ENCODE peak calls at places on chromosome 13, in ten cellular contexts. One of them, this sample, is unnamed. For H3K4me1, the result is how much of the 10 kb centered on the place peaks cover.

GRCh38 chr13:75357576-75358295 is 124.2 kb downstream of the TBC1D4 start:
- DNase-seq in ascending aorta: no peak
- DNase-seq in IMR-90: peak
- DNase-seq in gastrocnemius medialis: no peak
- DNase-seq in ovary: no peak
- DNase-seq in heart right ventricle: no peak
- DNase-seq in body of pancreas: peak
- DNase-seq in uterus: no peak
- DNase-seq in left ventricle myocardium inferior: no peak
- DNase-seq in psoas muscle: no peak
- DNase-seq in this sample: no peak

GRCh38 chr13:105655046-105655445 is 880.4 kb downstream of the EFNB2 start:
- DNase-seq in IMR-90: peak
- DNase-seq in body of pancreas: no peak
- DNase-seq in left ventricle myocardium inferior: no peak
- DNase-seq in heart right ventricle: no peak
- DNase-seq in gastrocnemius medialis: no peak
- DNase-seq in ascending aorta: no peak
- DNase-seq in uterus: no peak
- DNase-seq in ovary: no peak
- DNase-seq in psoas muscle: no peak
- DNase-seq in this sample: no peak

GRCh38 chr13:35472308-35473008 is 4.0 kb downstream of the MAB21L1 start:
- DNase-seq in psoas muscle: peak
- DNase-seq in left ventricle myocardium inferior: no peak
- DNase-seq in body of pancreas: no peak
- DNase-seq in ovary: no peak
- DNase-seq in heart right ventricle: no peak
- DNase-seq in ascending aorta: no peak
- DNase-seq in uterus: no peak
- DNase-seq in IMR-90: no peak
- DNase-seq in gastrocnemius medialis: peak
- DNase-seq in this sample: peak

GRCh38 chr13:42747399-42747873 is 33.9 kb upstream of the FAM216B start:
- DNase-seq in uterus: no peak
- DNase-seq in left ventricle myocardium inferior: no peak
- DNase-seq in body of pancreas: no peak
- DNase-seq in IMR-90: peak
- DNase-seq in psoas muscle: no peak
- DNase-seq in gastrocnemius medialis: no peak
- DNase-seq in heart right ventricle: no peak
- DNase-seq in ascending aorta: no peak
- DNase-seq in ovary: no peak
- DNase-seq in this sample: no peak

GRCh38 chr13:95229855-95230254 is 71.4 kb downstream of the ABCC4 start:
- DNase-seq in psoas muscle: no peak
- DNase-seq in ovary: no peak
- DNase-seq in body of pancreas: no peak
- DNase-seq in ascending aorta: no peak
- DNase-seq in left ventricle myocardium inferior: no peak
- DNase-seq in uterus: no peak
- DNase-seq in heart right ventricle: no peak
- DNase-seq in gastrocnemius medialis: no peak
- DNase-seq in IMR-90: no peak
- DNase-seq in this sample: no peak

GRCh38 chr13:30107536-30108136 is 199.7 kb downstream of the KATNAL1 start:
- DNase-seq in left ventricle myocardium inferior: no peak
- DNase-seq in gastrocnemius medialis: no peak
- DNase-seq in IMR-90: peak
- DNase-seq in uterus: no peak
- DNase-seq in heart right ventricle: no peak
- DNase-seq in ovary: no peak
- DNase-seq in psoas muscle: no peak
- DNase-seq in body of pancreas: no peak
- DNase-seq in ascending aorta: no peak
- DNase-seq in this sample: no peak

GRCh38 chr13:49859568-49859967 is 67.1 kb upstream of the KPNA3 start:
- DNase-seq in ascending aorta: no peak
- DNase-seq in IMR-90: peak
- DNase-seq in gastrocnemius medialis: no peak
- DNase-seq in left ventricle myocardium inferior: no peak
- DNase-seq in psoas muscle: no peak
- DNase-seq in ovary: no peak
- DNase-seq in uterus: no peak
- DNase-seq in body of pancreas: no peak
- DNase-seq in heart right ventricle: no peak
- DNase-seq in this sample: no peak

GRCh38 chr13:49635599-49636433 is 7.5 kb downstream of the ARL11 start:
- DNase-seq in ovary: no peak
- DNase-seq in left ventricle myocardium inferior: no peak
- DNase-seq in gastrocnemius medialis: no peak
- DNase-seq in psoas muscle: no peak
- DNase-seq in ascending aorta: no peak
- DNase-seq in IMR-90: peak
- DNase-seq in body of pancreas: peak
- DNase-seq in uterus: no peak
- DNase-seq in heart right ventricle: no peak
- DNase-seq in this sample: no peak

GRCh38 chr13:27182844-27183497 is 11.4 kb upstream of the USP12 start:
- DNase-seq in gastrocnemius medialis: peak
- DNase-seq in psoas muscle: peak
- DNase-seq in ascending aorta: peak
- DNase-seq in left ventricle myocardium inferior: peak
- DNase-seq in IMR-90: peak
- DNase-seq in body of pancreas: peak
- DNase-seq in ovary: no peak
- DNase-seq in heart right ventricle: peak
- DNase-seq in uterus: peak
- DNase-seq in this sample: peak

GRCh38 chr13:45482571-45483173 is 17.9 kb downstream of the COG3 start:
- DNase-seq in uterus: no peak
- DNase-seq in psoas muscle: no peak
- DNase-seq in gastrocnemius medialis: no peak
- DNase-seq in heart right ventricle: no peak
- DNase-seq in ovary: no peak
- DNase-seq in left ventricle myocardium inferior: no peak
- DNase-seq in body of pancreas: no peak
- DNase-seq in ascending aorta: no peak
- DNase-seq in IMR-90: peak
- DNase-seq in this sample: no peak

GRCh38 chr13:74009100-74009668 is 125.0 kb downstream of the KLF12 start:
- DNase-seq in ovary: no peak
- DNase-seq in left ventricle myocardium inferior: no peak
- DNase-seq in gastrocnemius medialis: no peak
- DNase-seq in psoas muscle: no peak
- DNase-seq in uterus: no peak
- DNase-seq in heart right ventricle: no peak
- DNase-seq in body of pancreas: no peak
- DNase-seq in IMR-90: no peak
- DNase-seq in ascending aorta: no peak
- DNase-seq in this sample: no peak

GRCh38 chr13:68551701-68552522 is 1321.8 kb upstream of the PCDH9 start:
- DNase-seq in psoas muscle: no peak
- DNase-seq in left ventricle myocardium inferior: no peak
- DNase-seq in body of pancreas: no peak
- DNase-seq in ascending aorta: no peak
- DNase-seq in IMR-90: no peak
- DNase-seq in gastrocnemius medialis: no peak
- DNase-seq in ovary: no peak
- DNase-seq in heart right ventricle: no peak
- DNase-seq in uterus: no peak
- DNase-seq in this sample: no peak

GRCh38 chr13:95349267-95349666 is 48.0 kb upstream of the ABCC4 start:
- DNase-seq in IMR-90: peak
- DNase-seq in ascending aorta: no peak
- DNase-seq in heart right ventricle: no peak
- DNase-seq in ovary: no peak
- DNase-seq in uterus: no peak
- DNase-seq in body of pancreas: no peak
- DNase-seq in psoas muscle: no peak
- DNase-seq in gastrocnemius medialis: no peak
- DNase-seq in left ventricle myocardium inferior: no peak
- DNase-seq in this sample: no peak

GRCh38 chr13:53174550-53174949 is 145.9 kb downstream of the OLFM4 start:
- DNase-seq in gastrocnemius medialis: no peak
- DNase-seq in body of pancreas: no peak
- DNase-seq in ovary: no peak
- DNase-seq in ascending aorta: no peak
- DNase-seq in psoas muscle: no peak
- DNase-seq in IMR-90: no peak
- DNase-seq in uterus: peak
- DNase-seq in heart right ventricle: no peak
- DNase-seq in left ventricle myocardium inferior: no peak
- DNase-seq in this sample: no peak

GRCh38 chr13:79810671-79811070 is 329.7 kb downstream of the NDFIP2 start:
- DNase-seq in left ventricle myocardium inferior: no peak
- DNase-seq in psoas muscle: no peak
- DNase-seq in gastrocnemius medialis: no peak
- DNase-seq in IMR-90: peak
- DNase-seq in heart right ventricle: no peak
- DNase-seq in uterus: no peak
- DNase-seq in ovary: no peak
- DNase-seq in body of pancreas: no peak
- DNase-seq in ascending aorta: no peak
- DNase-seq in this sample: no peak

GRCh38 chr13:20035130-20035529 is 76.6 kb downstream of the ZMYM2 start:
- DNase-seq in IMR-90: no peak
- DNase-seq in ovary: no peak
- DNase-seq in psoas muscle: no peak
- DNase-seq in gastrocnemius medialis: no peak
- DNase-seq in left ventricle myocardium inferior: no peak
- DNase-seq in ascending aorta: no peak
- DNase-seq in heart right ventricle: no peak
- DNase-seq in body of pancreas: no peak
- DNase-seq in uterus: no peak
- DNase-seq in this sample: no peak
- H3K27ac ChIP-seq in IMR-90: no peak
- H3K27ac ChIP-seq in ovary: no peak
- H3K27ac ChIP-seq in psoas muscle: no peak
- H3K27ac ChIP-seq in gastrocnemius medialis: no peak
- H3K27ac ChIP-seq in left ventricle myocardium inferior: no peak
- H3K27ac ChIP-seq in ascending aorta: no peak
- H3K27ac ChIP-seq in heart right ventricle: no peak
- H3K27ac ChIP-seq in body of pancreas: no peak
- H3K27ac ChIP-seq in uterus: no peak
- H3K27ac ChIP-seq in this sample: no peak

DNA sequence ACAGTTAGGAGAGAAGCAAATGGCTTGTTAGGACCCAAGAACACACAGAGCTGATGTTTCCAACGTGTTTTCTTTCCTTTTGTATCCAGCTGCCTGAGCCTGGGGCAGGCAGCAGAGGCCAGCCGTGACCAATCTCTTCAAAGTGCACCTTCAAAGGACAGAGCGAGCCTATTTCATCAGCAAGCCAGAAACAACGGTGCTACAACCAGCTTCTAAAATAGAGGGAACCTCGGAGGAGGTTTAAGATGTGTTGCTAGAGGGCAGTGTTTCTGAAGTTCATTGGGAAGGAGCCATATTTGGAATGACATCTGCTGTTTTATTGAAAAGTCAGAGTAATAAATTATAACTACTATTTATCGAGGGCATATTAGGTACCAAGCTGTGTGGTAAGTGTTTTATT is 56.2 kb upstream of the RFC3 start:
- DNase-seq in uterus: no peak
- DNase-seq in ascending aorta: no peak
- DNase-seq in ovary: no peak
- DNase-seq in left ventricle myocardium inferior: no peak
- DNase-seq in gastrocnemius medialis: no peak
- DNase-seq in heart right ventricle: no peak
- DNase-seq in body of pancreas: peak
- DNase-seq in IMR-90: no peak
- DNase-seq in psoas muscle: no peak
- DNase-seq in this sample: no peak
- TF ChIP-seq CTCF in uterus: no peak
- TF ChIP-seq CTCF in ascending aorta: no peak
- TF ChIP-seq CTCF in ovary: no peak
- TF ChIP-seq CTCF in left ventricle myocardium inferior: peak
- TF ChIP-seq CTCF in gastrocnemius medialis: no peak
- TF ChIP-seq CTCF in heart right ventricle: no peak
- TF ChIP-seq CTCF in body of pancreas: no peak
- TF ChIP-seq CTCF in IMR-90: no peak
- TF ChIP-seq CTCF in psoas muscle: no peak
- TF ChIP-seq CTCF in this sample: no peak

DNA sequence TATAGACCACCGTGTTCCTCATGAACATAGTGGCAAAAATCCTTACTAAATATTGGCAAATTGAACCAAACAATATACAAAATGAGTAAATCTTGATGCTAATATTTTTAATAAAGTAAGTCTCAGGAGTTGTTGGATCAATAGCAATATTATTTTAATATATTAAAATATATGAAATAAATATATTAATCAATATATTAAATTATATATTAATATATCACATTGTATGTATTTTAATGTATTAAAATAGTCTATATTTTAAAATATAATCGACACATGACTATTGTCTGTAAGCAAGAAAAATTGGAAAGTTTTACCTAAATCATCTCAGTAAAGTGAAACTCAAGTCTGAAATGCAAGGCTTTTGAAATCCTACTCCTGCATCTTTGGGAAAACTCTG is 78.9 kb upstream of the GJB6 start:
- DNase-seq in psoas muscle: no peak
- DNase-seq in uterus: no peak
- DNase-seq in body of pancreas: no peak
- DNase-seq in IMR-90: no peak
- DNase-seq in left ventricle myocardium inferior: no peak
- DNase-seq in ascending aorta: no peak
- DNase-seq in ovary: no peak
- DNase-seq in gastrocnemius medialis: no peak
- DNase-seq in heart right ventricle: no peak
- DNase-seq in this sample: no peak
- H3K4me1 ChIP-seq in psoas muscle: under half
- H3K4me1 ChIP-seq in uterus: under half
- H3K4me1 ChIP-seq in body of pancreas: under half
- H3K4me1 ChIP-seq in IMR-90: under half
- H3K4me1 ChIP-seq in left ventricle myocardium inferior: under half
- H3K4me1 ChIP-seq in ascending aorta: under half
- H3K4me1 ChIP-seq in ovary: under half
- H3K4me1 ChIP-seq in gastrocnemius medialis: under half
- H3K4me1 ChIP-seq in heart right ventricle: under half
- H3K4me1 ChIP-seq in this sample: under half

DNA sequence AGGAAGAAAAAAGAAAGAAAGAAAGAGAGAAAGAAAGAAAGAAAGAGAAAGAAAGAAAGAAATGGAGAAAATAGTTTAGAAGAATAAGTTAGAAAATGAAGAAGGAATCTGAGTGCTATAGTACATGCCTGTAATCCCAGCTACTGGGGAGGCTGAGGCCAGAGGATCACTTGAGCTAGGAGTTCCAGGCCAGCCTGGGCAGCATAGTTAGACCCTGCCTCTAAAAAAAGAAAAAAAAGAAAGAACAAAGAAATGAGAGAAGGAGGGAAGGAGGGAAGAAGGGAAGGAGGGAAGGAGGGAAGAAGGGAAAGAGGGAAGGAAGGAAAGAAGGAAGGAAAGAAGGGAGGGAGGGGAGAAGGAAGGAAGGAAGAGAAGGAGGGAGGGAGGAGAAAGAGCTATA is 1339.8 kb downstream of the OLFM4 start:
- DNase-seq in heart right ventricle: no peak
- DNase-seq in psoas muscle: no peak
- DNase-seq in IMR-90: no peak
- DNase-seq in gastrocnemius medialis: no peak
- DNase-seq in left ventricle myocardium inferior: no peak
- DNase-seq in ascending aorta: no peak
- DNase-seq in uterus: no peak
- DNase-seq in ovary: no peak
- DNase-seq in body of pancreas: no peak
- DNase-seq in this sample: no peak
- H3K27ac ChIP-seq in heart right ventricle: no peak
- H3K27ac ChIP-seq in psoas muscle: no peak
- H3K27ac ChIP-seq in IMR-90: no peak
- H3K27ac ChIP-seq in gastrocnemius medialis: no peak
- H3K27ac ChIP-seq in left ventricle myocardium inferior: no peak
- H3K27ac ChIP-seq in ascending aorta: no peak
- H3K27ac ChIP-seq in uterus: no peak
- H3K27ac ChIP-seq in ovary: no peak
- H3K27ac ChIP-seq in body of pancreas: no peak
- H3K27ac ChIP-seq in this sample: no peak

This sample was measured in kidney.